ENCODE peak calls at places on chromosomes 3 and 15, in ten cellular contexts. Q is activated T-cell treated with anti-CD3 and anti-CD28 coated beads for 1 hour; K is NCI-H345; J is endothelial cell; B is lung; L is activated gamma-delta T cell treated with Interleukin-2 at 50 U/mL for 16 hours; P is NCI-H774; D is type B pancreatic cell; V is fibroblast of the conjunctiva; T is effector CD4-positive, alpha-beta T cell. N is an unnamed sample.
A peak's percentile ranks its signal among the peaks of the same experiment; 100 is the strongest.

GRCh38 chr3:129424185-129424841 is 4.1 kb downstream of the EFCAB12 start:
- DNase-seq in Q (no peak), K (no peak), J (no peak), B (no peak), L (no peak), P (peak; percentile 3), D (no peak), V (no peak), T (no peak), N (no peak)

GRCh38 chr3:115381931-115382330 is 234.8 kb upstream of the ZBTB20 start:
- DNase-seq in Q (no peak), K (no peak), J (no peak), B (no peak), L (no peak), P (no peak), D (no peak), V (no peak), T (no peak), N (no peak)

GRCh38 chr3:38647217-38647970 is 2.1 kb downstream of the SCN5A start:
- DNase-seq in Q (no peak), K (no peak), J (no peak), B (no peak), L (no peak), P (no peak), D (no peak), V (no peak), T (no peak), N (no peak)

GRCh38 chr3:17175187-17175839 is 290.6 kb downstream of the PLCL2 start:
- DNase-seq in Q (no peak), K (no peak), J (no peak), B (no peak), L (no peak), P (no peak), D (no peak), V (peak; percentile 86), T (no peak), N (no peak)

GRCh38 chr3:133927543-133928066 is 31.9 kb upstream of the RAB6B start:
- DNase-seq in Q (peak; percentile 77), K (peak; percentile 36), J (peak; percentile 72), B (peak; percentile 28), L (peak; percentile 74), P (no peak), D (peak; percentile 78), V (no peak), T (peak; percentile 62), N (peak; percentile 85)

GRCh38 chr3:195900426-195901355 is 7.7 kb downstream of the TNK2 start:
- DNase-seq in Q (no peak), K (no peak), J (no peak), B (no peak), L (peak; percentile 33), P (no peak), D (no peak), V (no peak), T (no peak), N (peak; percentile 3)

GRCh38 chr3:109713288-109713687 is 375.9 kb upstream of the DPPA4 start:
- DNase-seq in Q (no peak), K (no peak), J (no peak), B (no peak), L (no peak), P (no peak), D (no peak), V (no peak), T (no peak), N (no peak)

GRCh38 chr3:52703356-52703755 is 2.2 kb downstream of the GLT8D1 start:
- DNase-seq in Q (no peak), K (no peak), J (no peak), B (no peak), L (no peak), P (no peak), D (no peak), V (no peak), T (no peak), N (no peak)

GRCh38 chr3:112374334-112374734 is 41.4 kb downstream of the CD200 start:
- DNase-seq in Q (no peak), K (no peak), J (no peak), B (no peak), L (no peak), P (no peak), D (no peak), V (no peak), T (no peak), N (no peak)

GRCh38 chr15:57003418-57003817 is 85.0 kb downstream of the TCF12 start:
- DNase-seq in Q (no peak), K (no peak), J (no peak), B (no peak), L (no peak), P (no peak), D (no peak), V (no peak), T (no peak), N (no peak)

GRCh38 chr3:178084938-178085816 is 451.1 kb upstream of the KCNMB2 start:
- DNase-seq in Q (peak; percentile 11), K (peak; percentile 98), J (peak; percentile 60), B (peak; percentile 61), L (peak; percentile 23), P (peak; percentile 98), D (peak; percentile 75), V (peak; percentile 88), T (peak; percentile 5), N (peak; percentile 90)

GRCh38 chr3:45056608-45057301 is 30.7 kb downstream of the CLEC3B start:
- DNase-seq in Q (no peak), K (peak; percentile 9), J (no peak), B (no peak), L (no peak), P (no peak), D (no peak), V (no peak), T (no peak), N (no peak)

GRCh38 chr3:99901200-99901926 is 83.7 kb downstream of the CMSS1 start:
- DNase-seq in Q (no peak), K (no peak), J (no peak), B (no peak), L (no peak), P (peak; percentile 17), D (no peak), V (peak; percentile 78), T (no peak), N (peak; percentile 33)

GRCh38 chr3:124530916-124531315 is 199.3 kb upstream of the UMPS start:
- DNase-seq in Q (no peak), K (no peak), J (no peak), B (no peak), L (no peak), P (no peak), D (no peak), V (no peak), T (no peak), N (no peak)

GRCh38 chr3:33278106-33278672 is 947 bp downstream of the FBXL2 start:
- DNase-seq in Q (no peak), K (peak; percentile 31), J (no peak), B (no peak), L (no peak), P (peak; percentile 2), D (no peak), V (no peak), T (no peak), N (peak; percentile 38)

GRCh38 chr15:73674587-73674986 is 9.6 kb upstream of the CD276 start:
- DNase-seq in Q (no peak), K (no peak), J (no peak), B (no peak), L (no peak), P (no peak), D (no peak), V (no peak), T (no peak), N (no peak)

GRCh38 chr3:156300929-156301806 is 180.8 kb downstream of the KCNAB1 start:
- DNase-seq in Q (no peak), K (no peak), J (no peak), B (no peak), L (no peak), P (no peak), D (no peak), V (no peak), T (no peak), N (no peak)

GRCh38 chr15:90710436-90710835 is 6.7 kb upstream of the BLM start:
- DNase-seq in Q (no peak), K (no peak), J (no peak), B (peak; percentile 62), L (no peak), P (no peak), D (no peak), V (no peak), T (no peak), N (no peak)

GRCh38 chr3:169613895-169614294 is 49.6 kb downstream of the MECOM start:
- DNase-seq in Q (no peak), K (no peak), J (no peak), B (no peak), L (no peak), P (no peak), D (no peak), V (no peak), T (no peak), N (no peak)

GRCh38 chr3:14406336-14406735 is 3.9 kb downstream of the SLC6A6 start:
- DNase-seq in Q (no peak), K (no peak), J (no peak), B (no peak), L (no peak), P (no peak), D (no peak), V (no peak), T (no peak), N (no peak)

GRCh38 chr3:141486416-141486734 is 452 bp upstream of the RASA2 start:
- DNase-seq in Q (no peak), K (no peak), J (no peak), B (no peak), L (no peak), P (no peak), D (no peak), V (no peak), T (no peak), N (no peak)

GRCh38 chr3:39189648-39190269 is 2.6 kb downstream of the XIRP1 start:
- DNase-seq in Q (peak; percentile 29), K (peak; percentile 18), J (peak; percentile 72), B (peak; percentile 76), L (peak; percentile 40), P (peak; percentile 22), D (no peak), V (peak; percentile 34), T (peak; percentile 40), N (peak; percentile 86)

GRCh38 chr3:49199244-49199899 is 28.0 kb downstream of the KLHDC8B start:
- DNase-seq in Q (no peak), K (no peak), J (no peak), B (peak; percentile 68), L (no peak), P (no peak), D (no peak), V (peak; percentile 78), T (no peak), N (no peak)

GRCh38 chr3:95899494-95899893 is 914.9 kb upstream of the EPHA6 start:
- DNase-seq in Q (no peak), K (no peak), J (no peak), B (no peak), L (no peak), P (no peak), D (no peak), V (no peak), T (no peak), N (no peak)

GRCh38 chr15:25176616-25176923 is 221.8 kb downstream of the SNRPN start:
- DNase-seq in Q (no peak), K (no peak), J (no peak), B (peak; percentile 13), L (no peak), P (no peak), D (no peak), V (no peak), T (no peak), N (no peak)

GRCh38 chr3:105255351-105255750 is 111.4 kb upstream of the ALCAM start:
- DNase-seq in Q (no peak), K (no peak), J (no peak), B (no peak), L (no peak), P (no peak), D (no peak), V (no peak), T (no peak), N (no peak)

GRCh38 chr3:135869439-135870105 is 96.0 kb upstream of the PPP2R3A start:
- DNase-seq in Q (no peak), K (no peak), J (no peak), B (no peak), L (no peak), P (no peak), D (no peak), V (no peak), T (no peak), N (no peak)

GRCh38 chr3:46628980-46629379 is 16.7 kb downstream of the FAM240A start:
- DNase-seq in Q (no peak), K (no peak), J (no peak), B (no peak), L (no peak), P (no peak), D (no peak), V (peak; percentile 54), T (no peak), N (peak; percentile 27)